ENCODE peak calls at places on chromosome 18, in seven cellular contexts. L is SK-N-SH, D is transverse colon, F is neural progenitor cell, P is fibroblast of lung, G is heart right ventricle, H is AG04450. R is an unnamed sample.

GRCh38 chr18:74742573-74742972 is 144.9 kb downstream of the ZNF407 start:
- DNase-seq in L (no peak), D (no peak), F (no peak), P (no peak), G (no peak), H (no peak), R (no peak)

GRCh38 chr18:64103979-64104378 is 44.9 kb downstream of the LINC00305 start:
- DNase-seq in L (no peak), D (no peak), F (peak), P (no peak), G (no peak), H (no peak), R (no peak)

GRCh38 chr18:48832961-48833700 is 117.6 kb downstream of the SMAD7 start:
- DNase-seq in L (no peak), D (peak), F (peak), P (peak), G (peak), H (no peak), R (peak)

GRCh38 chr18:7896164-7896563 is 329.0 kb downstream of the PTPRM start:
- DNase-seq in L (no peak), D (no peak), F (no peak), P (no peak), G (no peak), H (no peak), R (no peak)

GRCh38 chr18:13379930-13380665 is 161.5 kb downstream of the LDLRAD4 start:
- DNase-seq in L (peak), D (no peak), F (no peak), P (no peak), G (no peak), H (no peak), R (peak)

GRCh38 chr18:62848946-62849345 is 133.6 kb downstream of the PHLPP1 start:
- DNase-seq in L (no peak), D (no peak), F (no peak), P (peak), G (no peak), H (no peak), R (no peak)

GRCh38 chr18:61466736-61467135 is 133.5 kb downstream of the CDH20 start:
- DNase-seq in L (no peak), D (no peak), F (no peak), P (no peak), G (no peak), H (no peak), R (no peak)

GRCh38 chr18:73043231-73044000 is 175.6 kb upstream of the NETO1 start:
- DNase-seq in L (no peak), D (no peak), F (no peak), P (no peak), G (no peak), H (no peak), R (no peak)

GRCh38 chr18:10046178-10046807 is 132.5 kb downstream of the VAPA start:
- DNase-seq in L (no peak), D (no peak), F (no peak), P (no peak), G (no peak), H (no peak), R (no peak)

GRCh38 chr18:3340015-3340681 is 78.2 kb downstream of the MYL12B start:
- DNase-seq in L (no peak), D (no peak), F (no peak), P (peak), G (no peak), H (no peak), R (no peak)

GRCh38 chr18:11728247-11728646 is 39.2 kb downstream of the GNAL start:
- DNase-seq in L (no peak), D (no peak), F (peak), P (peak), G (no peak), H (no peak), R (no peak)

GRCh38 chr18:41666251-41666650 is 288.8 kb upstream of the PIK3C3 start:
- DNase-seq in L (no peak), D (no peak), F (no peak), P (no peak), G (no peak), H (no peak), R (no peak)

GRCh38 chr18:11899063-11899462 is 9.1 kb downstream of the MPPE1 start:
- DNase-seq in L (no peak), D (no peak), F (no peak), P (no peak), G (no peak), H (no peak), R (no peak)

GRCh38 chr18:58117685-58118403 is 73.8 kb downstream of the NEDD4L start:
- DNase-seq in L (no peak), D (peak), F (no peak), P (peak), G (no peak), H (peak), R (no peak)

GRCh38 chr18:41326311-41326710 is 628.7 kb upstream of the PIK3C3 start:
- DNase-seq in L (no peak), D (no peak), F (no peak), P (peak), G (no peak), H (no peak), R (no peak)

GRCh38 chr18:63374520-63374919 is 7.5 kb upstream of the KDSR start:
- DNase-seq in L (no peak), D (no peak), F (no peak), P (peak), G (no peak), H (peak), R (no peak)

GRCh38 chr18:390748-391478 is 109.6 kb downstream of the COLEC12 start:
- DNase-seq in L (no peak), D (no peak), F (no peak), P (no peak), G (no peak), H (no peak), R (no peak)

GRCh38 chr18:42351455-42351854 is 396.4 kb downstream of the PIK3C3 start:
- DNase-seq in L (no peak), D (no peak), F (peak), P (no peak), G (no peak), H (no peak), R (no peak)

GRCh38 chr18:68417826-68418225 is 297.1 kb downstream of the TMX3 start:
- DNase-seq in L (no peak), D (no peak), F (no peak), P (peak), G (no peak), H (no peak), R (no peak)

GRCh38 chr18:54530285-54530684 is 60.8 kb upstream of the DYNAP start:
- DNase-seq in L (no peak), D (no peak), F (no peak), P (no peak), G (no peak), H (no peak), R (no peak)
- H3K4me3 ChIP-seq in L (no peak), D (no peak), F (no peak), P (no peak), G (no peak), H (no peak), R (no peak)

DNA sequence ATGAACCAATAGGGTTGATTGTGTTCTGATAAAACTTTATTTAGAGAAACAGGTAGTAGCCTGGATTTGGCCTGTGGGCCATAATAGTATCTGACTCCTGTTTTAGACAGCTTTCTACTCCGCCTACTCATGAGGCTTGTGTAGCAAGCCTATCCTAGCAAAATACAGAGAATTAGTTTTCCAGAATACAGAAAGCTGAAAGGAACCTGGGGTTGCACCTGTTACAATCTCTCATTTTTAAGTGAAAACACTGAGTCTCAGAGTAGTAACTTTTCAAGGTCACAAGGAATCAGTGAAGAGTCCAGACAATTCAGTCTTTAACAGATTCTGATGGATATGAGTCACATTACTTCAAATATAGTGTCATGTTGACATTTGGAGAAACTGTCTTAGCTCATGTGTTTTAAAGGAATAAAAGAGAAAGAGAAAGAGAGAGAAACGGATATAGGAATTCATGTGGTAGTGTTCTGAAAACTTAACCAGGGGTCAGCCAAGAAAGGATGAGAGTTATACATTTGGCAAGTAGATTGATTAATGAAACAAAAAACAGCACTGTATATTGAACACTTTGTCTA is 17.0 kb downstream of the ARHGAP28 start:
- DNase-seq in L (no peak), D (no peak), F (no peak), P (peak), G (no peak), H (no peak), R (no peak)
- H3K27ac ChIP-seq in L (no peak), D (no peak), F (no peak), P (no peak), G (no peak), H (no peak), R (no peak)

DNA sequence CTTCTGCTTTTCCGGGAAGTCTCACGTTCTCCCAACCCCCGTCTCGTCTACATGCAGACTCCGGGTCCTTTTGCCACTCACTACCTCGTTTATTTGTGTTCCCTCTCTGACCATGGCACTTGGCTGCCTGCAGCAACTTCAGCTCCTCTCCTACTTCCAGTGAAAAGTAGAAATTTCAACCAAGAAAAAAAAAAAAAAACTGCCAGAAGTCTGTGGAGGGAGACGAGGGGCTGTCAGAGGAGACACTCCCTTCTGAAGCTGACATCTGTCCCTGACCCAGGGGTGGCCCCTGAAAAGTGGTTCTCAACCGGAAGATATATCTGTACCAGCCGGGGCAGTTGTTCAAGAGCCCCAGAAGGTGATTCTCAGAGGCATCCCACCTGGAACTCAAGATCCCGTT is 742 bp upstream of the MYO5B start:
- DNase-seq in L (no peak), D (peak), F (no peak), P (no peak), G (no peak), H (no peak), R (no peak)
- H3K4me3 ChIP-seq in L (no peak), D (peak), F (no peak), P (no peak), G (no peak), H (no peak), R (no peak)

GRCh38 chr18:56672981-56673380 is 21.8 kb downstream of the WDR7 start:
- DNase-seq in L (no peak), D (no peak), F (no peak), P (no peak), G (no peak), H (no peak), R (no peak)

GRCh38 chr18:56676639-56677038 is 25.5 kb downstream of the WDR7 start:
- DNase-seq in L (no peak), D (no peak), F (no peak), P (no peak), G (peak), H (no peak), R (no peak)

DNA sequence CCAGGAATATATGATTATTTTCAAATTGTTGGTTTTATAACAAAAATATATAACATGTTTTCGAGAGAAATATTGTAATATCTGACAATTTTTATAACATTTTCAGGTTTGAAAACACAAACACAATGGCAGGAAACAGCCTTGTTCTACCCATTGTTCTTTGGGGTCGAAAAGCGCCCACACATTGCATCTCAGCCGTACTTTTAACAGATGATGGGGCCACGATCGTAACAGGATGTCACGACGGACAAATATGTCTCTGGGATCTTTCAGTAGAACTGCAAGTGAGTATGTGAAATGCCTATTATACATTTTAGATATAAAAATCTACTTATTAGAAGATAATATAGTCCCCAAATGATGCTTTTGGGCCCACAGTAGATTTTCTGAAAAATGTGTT is 21.2 kb downstream of the WDR7 start:
- DNase-seq in L (no peak), D (no peak), F (no peak), P (no peak), G (peak), H (no peak), R (no peak)
- H3K27ac ChIP-seq in L (no peak), D (no peak), F (no peak), P (no peak), G (no peak), H (no peak), R (no peak)

GRCh38 chr18:22176622-22177495 is 7.5 kb downstream of the GATA6 start:
- DNase-seq in L (no peak), D (peak), F (peak), P (peak), G (no peak), H (no peak), R (no peak)
- H3K4me3 ChIP-seq in L (no peak), D (peak), F (peak), P (no peak), G (peak), H (no peak), R (peak)

DNA sequence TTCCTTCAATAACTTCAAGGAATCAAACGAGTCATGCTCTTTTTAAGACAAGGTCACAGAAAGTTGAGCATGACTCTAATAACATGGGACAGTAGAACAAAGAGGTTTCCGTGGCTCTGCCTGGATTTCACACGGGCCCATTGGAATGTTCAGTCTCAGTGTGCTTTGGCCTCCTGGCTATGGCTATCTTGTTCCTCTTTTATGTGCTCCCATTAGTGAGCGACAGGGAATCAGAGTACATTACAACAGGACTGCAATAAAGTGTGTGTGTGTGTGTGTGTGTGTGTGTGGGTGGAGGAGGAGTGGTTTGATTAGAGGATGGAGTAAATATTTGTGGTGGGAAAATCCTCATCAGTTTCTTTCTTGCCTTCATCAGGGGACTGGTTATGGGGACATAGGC is 312.5 kb downstream of the DCC start:
- DNase-seq in L (no peak), D (no peak), F (no peak), P (no peak), G (no peak), H (no peak), R (no peak)
- H3K27ac ChIP-seq in L (no peak), D (no peak), F (no peak), P (no peak), G (no peak), H (no peak), R (no peak)

GRCh38 chr18:50969448-50969847 is 1.6 kb downstream of the ELAC1 start:
- DNase-seq in L (no peak), D (no peak), F (no peak), P (no peak), G (no peak), H (no peak), R (no peak)
- H3K4me3 ChIP-seq in L (no peak), D (no peak), F (peak), P (peak), G (peak), H (no peak), R (peak)

DNA sequence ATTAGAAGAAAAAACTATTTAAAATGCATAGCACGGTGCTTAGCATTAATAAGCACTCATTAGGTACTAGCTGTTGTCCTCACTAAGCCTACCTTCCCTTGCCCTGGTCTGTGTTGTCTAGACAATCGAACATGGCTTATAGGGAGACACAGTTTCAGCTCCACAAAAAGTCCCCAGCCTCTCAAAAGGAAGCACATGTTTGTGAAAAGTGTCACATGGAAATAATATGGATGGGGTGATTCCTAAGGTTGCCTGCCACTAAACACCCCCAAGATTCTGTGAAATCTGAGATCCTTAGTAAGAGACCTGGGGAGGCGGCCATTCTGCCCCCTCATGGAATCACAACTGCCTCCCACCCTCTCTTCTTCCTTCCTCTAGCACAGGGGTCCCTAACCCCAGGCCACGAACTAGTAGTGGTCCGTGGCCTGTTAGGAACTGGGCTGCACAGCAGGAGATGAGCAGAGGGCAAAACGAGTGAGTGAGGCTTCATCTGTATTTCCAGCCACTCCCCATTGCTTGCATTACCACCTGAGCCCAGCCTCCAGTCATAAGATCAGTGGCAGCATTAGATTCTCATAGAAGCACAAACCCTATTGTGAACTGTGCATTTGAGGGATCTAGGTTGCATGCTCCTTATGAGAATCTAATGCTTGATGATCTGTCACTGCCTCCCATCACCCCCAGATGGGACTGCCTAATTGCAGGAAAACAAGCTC is 59.6 kb upstream of the NDUFV2 start:
- DNase-seq in L (no peak), D (no peak), F (no peak), P (no peak), G (no peak), H (no peak), R (no peak)
- H3K27ac ChIP-seq in L (no peak), D (no peak), F (no peak), P (no peak), G (no peak), H (no peak), R (no peak)

GRCh38 chr18:31572368-31572767 is 19.3 kb upstream of the TTR start:
- DNase-seq in L (no peak), D (no peak), F (no peak), P (no peak), G (no peak), H (no peak), R (no peak)

GRCh38 chr18:31575515-31576246 is 16.0 kb upstream of the TTR start:
- DNase-seq in L (no peak), D (no peak), F (no peak), P (no peak), G (no peak), H (no peak), R (no peak)

GRCh38 chr18:31573047-31573446 is 18.6 kb upstream of the TTR start:
- DNase-seq in L (no peak), D (no peak), F (no peak), P (no peak), G (no peak), H (no peak), R (no peak)

GRCh38 chr18:31576670-31577069 is 15.0 kb upstream of the TTR start:
- DNase-seq in L (no peak), D (no peak), F (no peak), P (no peak), G (no peak), H (no peak), R (no peak)

GRCh38 chr18:31574359-31574758 is 17.3 kb upstream of the TTR start:
- DNase-seq in L (no peak), D (no peak), F (no peak), P (no peak), G (no peak), H (no peak), R (no peak)
- H3K4me3 ChIP-seq in L (no peak), D (no peak), F (no peak), P (no peak), G (no peak), H (no peak), R (no peak)

GRCh38 chr18:25621144-25621543 is 269.2 kb upstream of the ZNF521 start:
- DNase-seq in L (no peak), D (no peak), F (no peak), P (no peak), G (no peak), H (no peak), R (no peak)
- H3K27ac ChIP-seq in L (no peak), D (no peak), F (no peak), P (no peak), G (no peak), H (no peak), R (no peak)

R was measured in coronary artery.